ENCODE peak calls at places on chromosomes 4 and X, in four cellular contexts. One of them, this sample, is unnamed.

GRCh38 chr4:2009651-2010233 is 968 bp upstream of the NELFA start:
- DNase-seq in heart left ventricle: peak; percentile 38
- DNase-seq in pancreas: peak; percentile 82
- DNase-seq in fibroblast of the aortic adventitia: peak; percentile 43
- DNase-seq in this sample: no peak

GRCh38 chr4:127634181-127634580 is 1.4 kb downstream of the INTU start:
- DNase-seq in heart left ventricle: no peak
- DNase-seq in pancreas: no peak
- DNase-seq in fibroblast of the aortic adventitia: peak; percentile 55
- DNase-seq in this sample: no peak

GRCh38 chr4:103075435-103075893 is 1.1 kb downstream of the SLC9B2 start:
- DNase-seq in heart left ventricle: no peak
- DNase-seq in pancreas: no peak
- DNase-seq in fibroblast of the aortic adventitia: peak; percentile 45
- DNase-seq in this sample: no peak

GRCh38 chrX:71619193-71619592 is 882 bp upstream of the CXCR3 start:
- DNase-seq in heart left ventricle: no peak
- DNase-seq in pancreas: no peak
- DNase-seq in fibroblast of the aortic adventitia: no peak
- DNase-seq in this sample: no peak

GRCh38 chrX:118420462-118420861 is 74.6 kb downstream of the WDR44 start:
- DNase-seq in heart left ventricle: no peak
- DNase-seq in pancreas: no peak
- DNase-seq in fibroblast of the aortic adventitia: peak; percentile 46
- DNase-seq in this sample: no peak

GRCh38 chrX:1502853-1503252 is 34.1 kb downstream of the P2RY8 start:
- DNase-seq in heart left ventricle: no peak
- DNase-seq in pancreas: no peak
- DNase-seq in fibroblast of the aortic adventitia: no peak
- DNase-seq in this sample: no peak

GRCh38 chr4:47465008-47465407 is 1.5 kb upstream of the COMMD8 start:
- DNase-seq in heart left ventricle: no peak
- DNase-seq in pancreas: no peak
- DNase-seq in fibroblast of the aortic adventitia: no peak
- DNase-seq in this sample: no peak

GRCh38 chr4:660401-660800 is 13.7 kb downstream of the ATP5ME start:
- DNase-seq in heart left ventricle: no peak
- DNase-seq in pancreas: no peak
- DNase-seq in fibroblast of the aortic adventitia: no peak
- DNase-seq in this sample: no peak

GRCh38 chr4:288891-289290 is 16.4 kb downstream of the ZNF732 start:
- DNase-seq in heart left ventricle: no peak
- DNase-seq in pancreas: no peak
- DNase-seq in fibroblast of the aortic adventitia: no peak
- DNase-seq in this sample: no peak

GRCh38 chr4:142378179-142378578 is 467.9 kb downstream of the INPP4B start:
- DNase-seq in heart left ventricle: peak; percentile 13
- DNase-seq in pancreas: no peak
- DNase-seq in fibroblast of the aortic adventitia: no peak
- DNase-seq in this sample: no peak

GRCh38 chr4:184765473-184766346 is 31.8 kb upstream of the CENPU start:
- DNase-seq in heart left ventricle: no peak
- DNase-seq in pancreas: no peak
- DNase-seq in fibroblast of the aortic adventitia: no peak
- DNase-seq in this sample: no peak

GRCh38 chrX:151396042-151396826 is 772 bp upstream of the VMA21 start:
- DNase-seq in heart left ventricle: no peak
- DNase-seq in pancreas: no peak
- DNase-seq in fibroblast of the aortic adventitia: peak; percentile 69
- DNase-seq in this sample: no peak

GRCh38 chr4:3802571-3803474 is 36.6 kb downstream of the ADRA2C start:
- DNase-seq in heart left ventricle: no peak
- DNase-seq in pancreas: no peak
- DNase-seq in fibroblast of the aortic adventitia: no peak
- DNase-seq in this sample: no peak

GRCh38 chr4:20022471-20022870 is 229.2 kb upstream of the SLIT2 start:
- DNase-seq in heart left ventricle: no peak
- DNase-seq in pancreas: no peak
- DNase-seq in fibroblast of the aortic adventitia: no peak
- DNase-seq in this sample: no peak

GRCh38 chr4:20017035-20017434 is 234.7 kb upstream of the SLIT2 start:
- DNase-seq in heart left ventricle: no peak
- DNase-seq in pancreas: no peak
- DNase-seq in fibroblast of the aortic adventitia: peak; percentile 91
- DNase-seq in this sample: no peak

GRCh38 chr4:20017439-20017838 is 234.3 kb upstream of the SLIT2 start:
- DNase-seq in heart left ventricle: no peak
- DNase-seq in pancreas: no peak
- DNase-seq in fibroblast of the aortic adventitia: no peak
- DNase-seq in this sample: no peak

GRCh38 chr4:20020049-20020448 is 231.7 kb upstream of the SLIT2 start:
- DNase-seq in heart left ventricle: no peak
- DNase-seq in pancreas: no peak
- DNase-seq in fibroblast of the aortic adventitia: no peak
- DNase-seq in this sample: no peak

GRCh38 chr4:20019310-20020015 is 232.2 kb upstream of the SLIT2 start:
- DNase-seq in heart left ventricle: no peak
- DNase-seq in pancreas: no peak
- DNase-seq in fibroblast of the aortic adventitia: peak; percentile 25
- DNase-seq in this sample: no peak
- H3K4me3 ChIP-seq in heart left ventricle: no peak overlapping the region
- H3K4me3 ChIP-seq in pancreas: no peak overlapping the region
- H3K4me3 ChIP-seq in fibroblast of the aortic adventitia: no peak overlapping the region
- H3K4me3 ChIP-seq in this sample: no peak overlapping the region

DNA sequence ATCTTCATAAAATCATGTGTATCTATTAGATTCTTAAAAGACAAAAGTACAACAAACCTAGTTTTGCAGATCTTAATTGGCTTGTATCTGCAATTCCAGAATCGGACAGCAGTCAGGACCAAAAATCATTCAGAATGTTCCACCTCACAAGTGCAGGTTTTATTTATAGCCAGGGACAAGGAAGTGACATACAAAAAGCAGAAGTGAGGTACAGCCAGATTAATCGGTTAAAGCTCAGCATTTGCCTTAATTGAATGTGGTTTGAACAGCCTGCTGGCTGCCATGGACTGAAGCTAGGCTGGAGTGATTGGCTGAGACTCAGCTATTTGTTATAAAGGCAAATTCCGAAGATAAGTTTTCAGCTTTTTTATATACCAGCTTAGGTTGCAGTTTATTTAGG is 932.6 kb downstream of the C4orf33 start:
- DNase-seq in heart left ventricle: no peak
- DNase-seq in pancreas: no peak
- DNase-seq in fibroblast of the aortic adventitia: no peak
- DNase-seq in this sample: no peak
- H3K4me3 ChIP-seq in heart left ventricle: no peak overlapping the region
- H3K4me3 ChIP-seq in pancreas: no peak overlapping the region
- H3K4me3 ChIP-seq in fibroblast of the aortic adventitia: no peak overlapping the region
- H3K4me3 ChIP-seq in this sample: no peak overlapping the region

GRCh38 chr4:68451246-68452211 is 4.3 kb downstream of the TMPRSS11E start:
- DNase-seq in heart left ventricle: no peak
- DNase-seq in pancreas: no peak
- DNase-seq in fibroblast of the aortic adventitia: peak; percentile 2
- DNase-seq in this sample: no peak
- H3K4me3 ChIP-seq in heart left ventricle: no peak overlapping the region
- H3K4me3 ChIP-seq in pancreas: no peak overlapping the region
- H3K4me3 ChIP-seq in fibroblast of the aortic adventitia: no peak overlapping the region
- H3K4me3 ChIP-seq in this sample: peak overlapping the region; percentile 7

GRCh38 chr4:123393696-123394095 is 2.9 kb upstream of the SPRY1 start:
- DNase-seq in heart left ventricle: no peak
- DNase-seq in pancreas: no peak
- DNase-seq in fibroblast of the aortic adventitia: no peak
- DNase-seq in this sample: no peak
- H3K4me3 ChIP-seq in heart left ventricle: peak overlapping the region; percentile 20
- H3K4me3 ChIP-seq in pancreas: no peak overlapping the region
- H3K4me3 ChIP-seq in fibroblast of the aortic adventitia: no peak overlapping the region
- H3K4me3 ChIP-seq in this sample: peak overlapping the region; percentile 25

GRCh38 chrX:427812-428725 is 41.4 kb upstream of the PPP2R3B start:
- DNase-seq in heart left ventricle: no peak
- DNase-seq in pancreas: no peak
- DNase-seq in fibroblast of the aortic adventitia: no peak
- DNase-seq in this sample: no peak
- H3K4me3 ChIP-seq in heart left ventricle: peak overlapping the region; percentile 21
- H3K4me3 ChIP-seq in pancreas: no peak overlapping the region
- H3K4me3 ChIP-seq in fibroblast of the aortic adventitia: no peak overlapping the region
- H3K4me3 ChIP-seq in this sample: no peak overlapping the region